ENCODE peak calls at places on chromosomes 5 and 9, in four cellular contexts. H is AG10803, V is GM20000, Q is H1. D is an unnamed sample.

GRCh38 chr5:181133610-181134231 is 2.8 kb upstream of the OR2V1 start:
- DNase-seq in Q (no peak), H (peak), V (no peak), D (peak)

GRCh38 chr9:14383296-14383695 is 69.4 kb upstream of the NFIB start:
- DNase-seq in H (peak), Q (no peak), V (no peak), D (no peak)

GRCh38 chr9:136567651-136568287 is 21.9 kb upstream of the NOTCH1 start:
- DNase-seq in Q (peak), V (peak), H (peak), D (no peak)

GRCh38 chr5:163712011-163712410 is 206.6 kb downstream of the MAT2B start:
- DNase-seq in Q (no peak), V (no peak), H (no peak), D (no peak)

GRCh38 chr5:173542964-173543363 is 73.5 kb downstream of the BOD1 start:
- DNase-seq in H (no peak), V (no peak), Q (no peak), D (no peak)

GRCh38 chr5:83721878-83722779 is 1.5 kb upstream of the HAPLN1 start:
- DNase-seq in Q (peak), V (peak), H (peak), D (peak)

GRCh38 chr9:2291980-2292704 is 277.0 kb downstream of the SMARCA2 start:
- DNase-seq in Q (no peak), H (peak), V (no peak), D (no peak)

GRCh38 chr5:6730807-6731206 is 17.6 kb downstream of the TENT4A start:
- DNase-seq in H (no peak), Q (no peak), V (no peak), D (no peak)

GRCh38 chr5:149731617-149732400 is 1.7 kb downstream of the PPARGC1B start:
- DNase-seq in Q (peak), H (peak), V (peak), D (peak)

GRCh38 chr9:101508203-101508602 is 25.4 kb upstream of the RNF20 start:
- DNase-seq in H (peak), V (no peak), Q (no peak), D (no peak)

GRCh38 chr9:26078706-26079105 is 400.5 kb upstream of the TUSC1 start:
- DNase-seq in H (no peak), V (no peak), Q (no peak), D (no peak)

GRCh38 chr5:32217886-32218396 is 43.8 kb upstream of the GOLPH3 start:
- DNase-seq in V (no peak), Q (no peak), H (no peak), D (no peak)

GRCh38 chr5:76716456-76717157 is 681 bp downstream of the F2R start:
- DNase-seq in V (peak), Q (peak), H (no peak), D (peak)

GRCh38 chr9:12955510-12956163 is 180.8 kb downstream of the LURAP1L start:
- DNase-seq in H (no peak), V (no peak), Q (no peak), D (no peak)

GRCh38 chr5:125002727-125003598 is 256.5 kb upstream of the ZNF608 start:
- DNase-seq in H (no peak), V (no peak), Q (no peak), D (no peak)

GRCh38 chr5:73112359-73112758 is 8.0 kb upstream of the TMEM171 start:
- DNase-seq in V (no peak), H (no peak), Q (no peak), D (no peak)

GRCh38 chr9:116543731-116544400 is 143.2 kb upstream of the TRIM32 start:
- DNase-seq in V (no peak), H (peak), Q (no peak), D (no peak)

GRCh38 chr5:40754381-40755092 is 1.2 kb downstream of the TTC33 start:
- DNase-seq in H (peak), V (peak), Q (no peak), D (no peak)

GRCh38 chr5:123916331-123917121 is 404.5 kb downstream of the CSNK1G3 start:
- DNase-seq in H (peak), V (no peak), Q (no peak), D (no peak)

GRCh38 chr9:14652729-14653377 is 40.4 kb downstream of the ZDHHC21 start:
- DNase-seq in V (no peak), Q (no peak), H (no peak), D (no peak)

GRCh38 chr9:135968083-135968476 is 6.9 kb upstream of the UBAC1 start:
- DNase-seq in H (no peak), V (no peak), Q (no peak), D (no peak)

GRCh38 chr5:14870347-14871083 is 1.1 kb downstream of the ANKH start:
- DNase-seq in H (no peak), V (no peak), Q (no peak), D (peak)

GRCh38 chr9:91710148-91710547 is 239.9 kb downstream of the ROR2 start:
- DNase-seq in Q (no peak), V (no peak), H (no peak), D (no peak)

GRCh38 chr5:1526681-1527131 is 2.9 kb upstream of the LPCAT1 start:
- DNase-seq in V (no peak), H (no peak), Q (no peak), D (no peak)

GRCh38 chr9:68685770-68686169 is 19.3 kb upstream of the PIP5K1B start:
- DNase-seq in V (peak), Q (peak), H (no peak), D (no peak)

GRCh38 chr5:74035521-74035937 is 409.5 kb downstream of the ARHGEF28 start:
- DNase-seq in H (peak), V (peak), Q (no peak), D (no peak)

GRCh38 chr9:21455320-21455719 is 15.1 kb downstream of the IFNA1 start:
- DNase-seq in Q (no peak), H (peak), V (peak), D (no peak)

GRCh38 chr5:88489433-88489832 is 220.8 kb upstream of the TMEM161B start:
- DNase-seq in H (no peak), V (no peak), Q (no peak), D (no peak)

GRCh38 chr5:148147415-148147814 is 20.9 kb upstream of the SPINK14 start:
- DNase-seq in H (no peak), Q (no peak), V (no peak), D (no peak)

GRCh38 chr5:37799865-37800421 is 39.9 kb downstream of the GDNF start:
- DNase-seq in V (no peak), H (no peak), Q (no peak), D (no peak)

GRCh38 chr5:95791751-95792150 is 30.8 kb downstream of the GLRX start:
- DNase-seq in V (no peak), H (no peak), Q (no peak), D (no peak)

GRCh38 chr9:137294684-137295312 is 7.3 kb downstream of the NRARP start:
- DNase-seq in H (no peak), V (no peak), Q (no peak), D (no peak)

GRCh38 chr5:113140837-113141661 is 164.5 kb downstream of the DCP2 start:
- DNase-seq in Q (peak), V (no peak), H (peak), D (no peak)

GRCh38 chr9:71638627-71639026 is 129.7 kb downstream of the CEMIP2 start:
- DNase-seq in V (no peak), H (no peak), Q (no peak), D (no peak)

GRCh38 chr5:103927739-103928138 is 365.1 kb upstream of the NUDT12 start:
- DNase-seq in Q (no peak), V (no peak), H (no peak), D (no peak)

GRCh38 chr9:37449877-37450632 is 15.2 kb downstream of the ZBTB5 start:
- DNase-seq in H (no peak), Q (no peak), V (no peak), D (no peak)

GRCh38 chr9:136665111-136665703 is 2.5 kb downstream of the EGFL7 start:
- DNase-seq in V (peak), Q (no peak), H (no peak), D (no peak)

GRCh38 chr5:9546973-9547947 is 1.4 kb upstream of the SEMA5A start:
- DNase-seq in Q (peak), V (no peak), H (peak), D (no peak)